ENCODE peak calls at places on chromosome 10, in four cellular contexts. One of them, this sample, is unnamed.

GRCh38 chr10:17241611-17242333 is 13.7 kb downstream of the VIM start:
- DNase-seq in K562: no peak
- DNase-seq in upper lobe of left lung: no peak
- DNase-seq in uterus: no peak
- DNase-seq in this sample: no peak

GRCh38 chr10:101136007-101136707 is 5.1 kb downstream of the TLX1 start:
- DNase-seq in uterus: no peak
- DNase-seq in upper lobe of left lung: peak; percentile 44
- DNase-seq in K562: peak; percentile 34
- DNase-seq in this sample: no peak

GRCh38 chr10:52783726-52784125 is 11.1 kb upstream of the MBL2 start:
- DNase-seq in upper lobe of left lung: no peak
- DNase-seq in uterus: no peak
- DNase-seq in K562: no peak
- DNase-seq in this sample: no peak

GRCh38 chr10:29658984-29659769 is 24.4 kb upstream of the SVIL start:
- DNase-seq in upper lobe of left lung: no peak
- DNase-seq in K562: no peak
- DNase-seq in uterus: peak; percentile 64
- DNase-seq in this sample: peak; percentile 45

GRCh38 chr10:131963350-131963749 is 18.4 kb downstream of the BNIP3 start:
- DNase-seq in uterus: no peak
- DNase-seq in K562: no peak
- DNase-seq in upper lobe of left lung: peak; percentile 73
- DNase-seq in this sample: no peak

GRCh38 chr10:63323930-63324854 is 141.6 kb downstream of the JMJD1C start:
- DNase-seq in K562: peak; percentile 23
- DNase-seq in upper lobe of left lung: no peak
- DNase-seq in uterus: no peak
- DNase-seq in this sample: no peak

GRCh38 chr10:24205846-24206245 is 3.1 kb upstream of the KIAA1217 start:
- DNase-seq in uterus: no peak
- DNase-seq in upper lobe of left lung: no peak
- DNase-seq in K562: no peak
- DNase-seq in this sample: no peak

GRCh38 chr10:17229967-17230682 is 2.1 kb downstream of the VIM start:
- DNase-seq in K562: peak; percentile 86
- DNase-seq in uterus: peak; percentile 84
- DNase-seq in upper lobe of left lung: peak; percentile 96
- DNase-seq in this sample: peak; percentile 97

GRCh38 chr10:44988957-44989620 is 10.5 kb upstream of the DEPP1 start:
- DNase-seq in upper lobe of left lung: no peak
- DNase-seq in uterus: peak; percentile 11
- DNase-seq in K562: no peak
- DNase-seq in this sample: peak; percentile 9

GRCh38 chr10:6755891-6756460 is 175.9 kb upstream of the PRKCQ start:
- DNase-seq in uterus: no peak
- DNase-seq in K562: no peak
- DNase-seq in upper lobe of left lung: no peak
- DNase-seq in this sample: no peak

GRCh38 chr10:29859521-29860130 is 199.8 kb downstream of the JCAD start:
- DNase-seq in K562: no peak
- DNase-seq in uterus: no peak
- DNase-seq in upper lobe of left lung: no peak
- DNase-seq in this sample: no peak

DNA sequence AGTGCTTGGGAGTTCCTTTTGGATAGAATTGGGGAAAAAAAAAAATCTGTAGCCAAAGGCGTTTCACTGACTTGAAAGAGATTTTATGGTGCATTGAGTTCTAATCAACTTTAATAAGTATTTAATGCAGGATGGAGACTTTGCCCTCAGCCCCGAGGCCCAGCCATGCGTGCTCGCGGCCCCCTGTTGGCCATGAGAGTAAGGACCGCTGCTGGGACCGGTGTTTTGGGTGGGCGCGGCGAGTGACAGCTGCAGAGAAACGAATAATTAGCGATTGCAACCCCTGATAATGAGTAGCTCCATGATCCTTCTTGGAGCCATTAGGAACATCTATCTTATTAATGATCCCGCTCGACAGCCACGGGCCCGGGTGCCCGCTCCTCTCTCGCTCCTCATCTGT is 347.4 kb downstream of the RPS24 start:
- DNase-seq in K562: peak; percentile 47
- DNase-seq in upper lobe of left lung: peak; percentile 48
- DNase-seq in uterus: no peak
- DNase-seq in this sample: no peak
- TF ChIP-seq CTCF in K562: peak; percentile 52
- TF ChIP-seq CTCF in upper lobe of left lung: no peak
- TF ChIP-seq CTCF in uterus: no peak
- TF ChIP-seq CTCF in this sample: no peak

GRCh38 chr10:618229-618989 is 71.1 kb downstream of the DIP2C start:
- DNase-seq in uterus: no peak
- DNase-seq in upper lobe of left lung: peak; percentile 68
- DNase-seq in K562: no peak
- DNase-seq in this sample: no peak
- H3K4me3 ChIP-seq in uterus: no peak overlapping the region
- H3K4me3 ChIP-seq in upper lobe of left lung: no peak overlapping the region
- H3K4me3 ChIP-seq in K562: no peak overlapping the region
- H3K4me3 ChIP-seq in this sample: no peak overlapping the region

GRCh38 chr10:14693891-14694290 is 80.8 kb downstream of the FAM107B start:
- DNase-seq in uterus: no peak
- DNase-seq in upper lobe of left lung: no peak
- DNase-seq in K562: no peak
- DNase-seq in this sample: no peak

GRCh38 chr10:14695833-14696232 is 78.9 kb downstream of the FAM107B start:
- DNase-seq in upper lobe of left lung: no peak
- DNase-seq in K562: no peak
- DNase-seq in uterus: no peak
- DNase-seq in this sample: no peak

GRCh38 chr10:14698487-14699170 is 76.1 kb downstream of the FAM107B start:
- DNase-seq in K562: no peak
- DNase-seq in upper lobe of left lung: no peak
- DNase-seq in uterus: no peak
- DNase-seq in this sample: no peak

GRCh38 chr10:14699482-14699881 is 75.2 kb downstream of the FAM107B start:
- DNase-seq in K562: no peak
- DNase-seq in uterus: no peak
- DNase-seq in upper lobe of left lung: no peak
- DNase-seq in this sample: no peak

DNA sequence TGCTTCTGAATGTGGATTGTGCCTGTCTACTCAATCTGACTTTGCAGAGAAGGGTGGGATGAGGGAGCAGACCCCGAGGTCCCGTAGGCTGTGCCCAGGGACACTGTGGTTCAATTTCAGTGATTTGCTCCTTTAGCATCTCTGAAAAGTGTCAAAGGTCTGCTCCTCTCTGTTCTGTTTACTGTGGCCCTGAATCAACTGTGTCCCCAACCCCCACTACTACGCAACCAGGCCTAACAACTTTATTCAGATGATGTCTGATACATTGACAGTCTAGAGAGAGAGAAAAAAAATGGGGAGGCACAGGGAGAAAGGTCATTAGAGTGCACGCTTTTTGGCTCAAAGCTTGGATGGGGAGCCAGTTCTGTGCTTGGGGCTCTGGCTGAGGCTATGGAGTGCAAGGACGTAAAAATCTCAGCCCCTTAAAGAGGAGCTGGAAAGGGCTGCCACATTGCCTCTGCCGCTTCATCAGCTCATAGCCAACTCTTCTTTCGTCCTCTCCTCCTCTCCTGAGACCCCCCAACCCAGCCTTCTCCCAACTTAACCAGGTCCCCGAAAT is 77.9 kb downstream of the FAM107B start:
- DNase-seq in K562: no peak
- DNase-seq in uterus: no peak
- DNase-seq in upper lobe of left lung: no peak
- DNase-seq in this sample: no peak
- TF ChIP-seq POLR2A in K562: no peak
- TF ChIP-seq POLR2A in uterus: no peak
- TF ChIP-seq POLR2A in upper lobe of left lung: no peak
- TF ChIP-seq POLR2A in this sample: no peak

GRCh38 chr10:21534611-21535493 is 820 bp downstream of the MLLT10 start:
- DNase-seq in uterus: peak; percentile 58
- DNase-seq in K562: peak; percentile 81
- DNase-seq in upper lobe of left lung: peak; percentile 91
- DNase-seq in this sample: peak; percentile 79
- TF ChIP-seq CTCF in uterus: no peak
- TF ChIP-seq CTCF in K562: peak; percentile 0
- TF ChIP-seq CTCF in upper lobe of left lung: no peak
- TF ChIP-seq CTCF in this sample: no peak

GRCh38 chr10:3741688-3742461 is 43.1 kb downstream of the KLF6 start:
- DNase-seq in upper lobe of left lung: no peak
- DNase-seq in uterus: no peak
- DNase-seq in K562: no peak
- DNase-seq in this sample: no peak
- H3K4me3 ChIP-seq in upper lobe of left lung: no peak overlapping the region
- H3K4me3 ChIP-seq in uterus: peak overlapping the region; percentile 14
- H3K4me3 ChIP-seq in K562: no peak overlapping the region
- H3K4me3 ChIP-seq in this sample: no peak overlapping the region

GRCh38 chr10:90746829-90747228 is 111.0 kb downstream of the HTR7 start:
- DNase-seq in uterus: no peak
- DNase-seq in K562: no peak
- DNase-seq in upper lobe of left lung: no peak
- DNase-seq in this sample: no peak
- TF ChIP-seq POLR2A in uterus: no peak
- TF ChIP-seq POLR2A in K562: no peak
- TF ChIP-seq POLR2A in upper lobe of left lung: no peak
- TF ChIP-seq POLR2A in this sample: no peak

GRCh38 chr10:127715782-127716378 is 21.1 kb upstream of the FOXI2 start:
- DNase-seq in upper lobe of left lung: no peak
- DNase-seq in K562: no peak
- DNase-seq in uterus: no peak
- DNase-seq in this sample: no peak
- TF ChIP-seq CTCF in upper lobe of left lung: no peak
- TF ChIP-seq CTCF in K562: no peak
- TF ChIP-seq CTCF in uterus: peak; percentile 58
- TF ChIP-seq CTCF in this sample: no peak

DNA sequence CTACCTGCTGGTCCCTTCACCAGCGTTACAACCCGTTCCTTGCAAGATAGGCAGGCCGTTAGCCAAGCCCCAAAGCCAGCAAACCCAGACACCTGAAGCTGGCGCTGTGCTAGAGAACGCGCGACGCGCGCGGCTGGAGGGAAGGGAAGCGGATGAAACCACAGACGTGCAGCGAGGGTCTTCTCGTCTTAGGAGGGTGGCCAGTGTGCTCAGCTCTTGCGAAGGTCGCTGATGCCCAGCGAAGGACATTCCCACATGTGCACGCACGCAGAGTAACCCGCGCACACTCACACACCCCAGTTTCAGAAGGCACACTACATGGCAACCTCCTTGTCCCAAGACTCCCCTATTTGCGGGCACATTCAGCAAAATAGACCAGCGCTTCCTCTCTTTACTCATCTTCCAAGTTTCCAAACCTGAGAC is 941 bp downstream of the TMEM26 start:
- DNase-seq in upper lobe of left lung: peak; percentile 72
- DNase-seq in uterus: peak; percentile 15
- DNase-seq in K562: no peak
- DNase-seq in this sample: no peak
- H3K4me3 ChIP-seq in upper lobe of left lung: peak overlapping the region; percentile 51
- H3K4me3 ChIP-seq in uterus: peak overlapping the region; percentile 44
- H3K4me3 ChIP-seq in K562: no peak overlapping the region
- H3K4me3 ChIP-seq in this sample: no peak overlapping the region

GRCh38 chr10:100007239-100008141 is 2.3 kb downstream of the DNMBP start:
- DNase-seq in K562: no peak
- DNase-seq in uterus: no peak
- DNase-seq in upper lobe of left lung: no peak
- DNase-seq in this sample: no peak
- TF ChIP-seq POLR2A in K562: no peak
- TF ChIP-seq POLR2A in uterus: no peak
- TF ChIP-seq POLR2A in upper lobe of left lung: no peak
- TF ChIP-seq POLR2A in this sample: no peak